ENCODE peak calls at places on chromosomes 4 and X, in six cellular contexts. M is SK-N-SH, V is IMR-90, Q is GM12878, L is K562, U is HepG2. R is an unnamed sample.

GRCh38 chr4:7425591-7426468 is 8.9 kb downstream of the PSAPL1 start:
- DNase-seq in M (peak), V (no peak), Q (no peak), L (no peak), U (no peak), R (no peak)

GRCh38 chr4:137755033-137755471 is 222.8 kb upstream of the PCDH18 start:
- DNase-seq in M (no peak), V (peak), Q (no peak), L (no peak), U (no peak), R (no peak)

GRCh38 chr4:108094923-108095482 is 73.7 kb downstream of the LEF1 start:
- DNase-seq in M (no peak), V (no peak), Q (no peak), L (peak), U (no peak), R (no peak)

GRCh38 chrX:107146670-107147069 is 28.0 kb upstream of the RBM41 start:
- DNase-seq in M (no peak), V (peak), Q (no peak), L (no peak), U (no peak), R (peak)

GRCh38 chrX:110428144-110428543 is 69.5 kb downstream of the RTL9 start:
- DNase-seq in M (no peak), V (no peak), Q (no peak), L (no peak), U (no peak), R (no peak)

GRCh38 chr4:18390655-18391369 is 369.3 kb upstream of the LCORL start:
- DNase-seq in M (no peak), V (no peak), Q (no peak), L (no peak), U (no peak), R (no peak)

GRCh38 chr4:173088144-173088543 is 80.5 kb upstream of the GALNT7 start:
- DNase-seq in M (no peak), V (no peak), Q (no peak), L (no peak), U (no peak), R (no peak)

GRCh38 chr4:117874241-117874640 is 160.0 kb upstream of the NDST3 start:
- DNase-seq in M (no peak), V (no peak), Q (no peak), L (no peak), U (no peak), R (no peak)

GRCh38 chr4:183014361-183015084 is 84.5 kb upstream of the WWC2 start:
- DNase-seq in M (no peak), V (no peak), Q (no peak), L (no peak), U (no peak), R (no peak)

GRCh38 chr4:76892001-76892400 is 5.9 kb downstream of the SOWAHB start:
- DNase-seq in M (no peak), V (peak), Q (no peak), L (no peak), U (no peak), R (no peak)

GRCh38 chr4:78370625-78371372 is 180.8 kb upstream of the ANXA3 start:
- DNase-seq in M (no peak), V (no peak), Q (no peak), L (no peak), U (no peak), R (no peak)

GRCh38 chrX:129980043-129980442 is 2.4 kb upstream of the BCORL1 start:
- DNase-seq in M (peak), V (no peak), Q (no peak), L (no peak), U (no peak), R (no peak)

GRCh38 chrX:3449287-3449686 is 102.8 kb upstream of the MXRA5 start:
- DNase-seq in M (no peak), V (no peak), Q (no peak), L (no peak), U (no peak), R (no peak)

GRCh38 chrX:110041980-110042379 is 39.1 kb downstream of the TMEM164 start:
- DNase-seq in M (no peak), V (no peak), Q (no peak), L (no peak), U (no peak), R (no peak)

GRCh38 chr4:177447417-177448004 is 5.3 kb upstream of the AGA start:
- DNase-seq in M (peak), V (no peak), Q (no peak), L (no peak), U (no peak), R (no peak)

GRCh38 chrX:74422576-74423288 is 1.4 kb downstream of the SLC16A2 start:
- DNase-seq in M (peak), V (peak), Q (no peak), L (no peak), U (peak), R (no peak)

GRCh38 chrX:22340022-22340616 is 67.4 kb downstream of the CBLL2 start:
- DNase-seq in M (no peak), V (no peak), Q (no peak), L (no peak), U (no peak), R (no peak)

GRCh38 chrX:31333181-31333831 is 261.5 kb upstream of the FTHL17 start:
- DNase-seq in M (no peak), V (peak), Q (no peak), L (peak), U (no peak), R (no peak)

GRCh38 chrX:19889582-19890342 is 2.4 kb upstream of the SH3KBP1 start:
- DNase-seq in M (no peak), V (peak), Q (peak), L (peak), U (peak), R (peak)
- TF ChIP-seq SMC3 in M (no peak), V (no peak), Q (no peak), L (no peak), U (no peak), R (no peak)

GRCh38 chrX:39725114-39725513 is 372.6 kb downstream of the BCOR start:
- DNase-seq in M (no peak), V (no peak), Q (no peak), L (no peak), U (no peak), R (no peak)

GRCh38 chrX:39728025-39728424 is 369.7 kb downstream of the BCOR start:
- DNase-seq in M (peak), V (peak), Q (no peak), L (no peak), U (no peak), R (no peak)

GRCh38 chrX:39725928-39726619 is 371.7 kb downstream of the BCOR start:
- DNase-seq in M (peak), V (peak), Q (no peak), L (no peak), U (no peak), R (no peak)

GRCh38 chrX:39728852-39729587 is 368.7 kb downstream of the BCOR start:
- DNase-seq in M (no peak), V (no peak), Q (no peak), L (no peak), U (no peak), R (no peak)

GRCh38 chrX:39726810-39727209 is 370.9 kb downstream of the BCOR start:
- DNase-seq in M (peak), V (peak), Q (no peak), L (no peak), U (no peak), R (no peak)
- TF ChIP-seq SMC3 in M (no peak), V (no peak), Q (no peak), L (no peak), U (no peak), R (no peak)

GRCh38 chrX:120366794-120367193 is 4.9 kb downstream of the ATP1B4 start:
- DNase-seq in M (no peak), V (no peak), Q (no peak), L (no peak), U (no peak), R (no peak)

GRCh38 chrX:120367390-120368100 is 5.7 kb downstream of the ATP1B4 start:
- DNase-seq in M (no peak), V (no peak), Q (no peak), L (no peak), U (no peak), R (no peak)

GRCh38 chrX:120361906-120362305 is at the start of gene ATP1B4:
- DNase-seq in M (no peak), V (no peak), Q (no peak), L (no peak), U (no peak), R (no peak)

GRCh38 chrX:120365968-120366367 is 4.1 kb downstream of the ATP1B4 start:
- DNase-seq in M (no peak), V (no peak), Q (no peak), L (no peak), U (no peak), R (no peak)

DNA sequence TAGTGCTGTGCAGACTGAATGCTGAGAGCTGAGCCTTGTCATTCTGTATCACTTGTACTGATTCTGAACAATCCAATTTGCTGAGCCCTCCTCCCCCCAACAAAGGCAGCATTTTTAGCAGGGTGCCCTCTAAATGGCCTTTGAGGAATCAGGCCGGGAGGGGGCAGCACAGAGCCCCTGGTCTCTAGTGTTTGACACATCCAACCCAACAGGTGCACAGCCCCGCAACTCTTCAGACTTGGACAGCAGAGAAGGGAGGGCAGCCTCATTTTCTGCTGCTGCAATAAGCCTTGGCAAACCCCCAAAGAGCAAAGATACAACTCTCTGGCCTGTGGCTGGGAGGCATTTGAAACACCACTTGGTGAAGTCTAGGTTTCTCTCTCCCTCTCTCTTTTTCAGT is 3.4 kb downstream of the ATP1B4 start:
- DNase-seq in M (peak), V (no peak), Q (no peak), L (peak), U (peak), R (no peak)
- TF ChIP-seq SMC3 in M (no peak), V (no peak), Q (peak), L (peak), U (peak), R (peak)

GRCh38 chrX:49040376-49040955 is 2.7 kb downstream of the TFE3 start:
- DNase-seq in M (no peak), V (peak), Q (no peak), L (no peak), U (no peak), R (peak)
- TF ChIP-seq SMC3 in M (no peak), V (no peak), Q (no peak), L (no peak), U (no peak), R (no peak)

GRCh38 chr4:61648264-61648663 is 448.1 kb downstream of the ADGRL3 start:
- DNase-seq in M (no peak), V (no peak), Q (no peak), L (no peak), U (no peak), R (no peak)
- TF ChIP-seq SMC3 in M (no peak), V (no peak), Q (no peak), L (no peak), U (no peak), R (no peak)

GRCh38 chrX:100647095-100647494 is 3.1 kb downstream of the SRPX2 start:
- DNase-seq in M (no peak), V (no peak), Q (no peak), L (no peak), U (no peak), R (no peak)
- TF ChIP-seq SMC3 in M (no peak), V (no peak), Q (no peak), L (no peak), U (no peak), R (no peak)

GRCh38 chrX:17361620-17362019 is 13.4 kb upstream of the NHS start:
- DNase-seq in M (peak), V (no peak), Q (no peak), L (peak), U (peak), R (peak)

GRCh38 chrX:17355976-17356375 is 19.0 kb upstream of the NHS start:
- DNase-seq in M (no peak), V (no peak), Q (no peak), L (no peak), U (no peak), R (no peak)

GRCh38 chrX:17359500-17359899 is 15.5 kb upstream of the NHS start:
- DNase-seq in M (no peak), V (no peak), Q (no peak), L (no peak), U (no peak), R (no peak)
- TF ChIP-seq SMC3 in M (no peak), V (no peak), Q (no peak), L (no peak), U (no peak), R (no peak)

DNA sequence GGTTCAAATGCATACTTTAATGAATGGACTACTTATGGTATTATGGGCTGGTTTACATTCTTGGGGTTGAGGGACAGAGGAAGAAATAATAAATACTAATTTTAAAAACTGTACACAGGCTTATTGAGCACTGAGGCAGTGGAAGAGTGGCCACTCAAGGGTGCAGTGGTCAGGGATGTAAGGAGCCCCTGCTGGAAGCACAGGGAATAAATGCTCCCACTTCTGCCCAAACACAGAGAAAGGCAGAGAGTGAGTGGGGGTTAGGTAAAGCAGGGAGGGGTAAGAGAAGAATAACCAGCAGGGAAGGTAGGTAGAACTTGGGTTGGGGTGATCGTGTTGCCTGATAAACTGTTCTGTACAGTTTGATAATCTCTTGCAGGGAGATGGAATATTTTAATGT is 60.0 kb downstream of the GAB1 start:
- DNase-seq in M (no peak), V (peak), Q (no peak), L (peak), U (no peak), R (no peak)
- TF ChIP-seq SMC3 in M (no peak), V (no peak), Q (no peak), L (no peak), U (no peak), R (no peak)

DNA sequence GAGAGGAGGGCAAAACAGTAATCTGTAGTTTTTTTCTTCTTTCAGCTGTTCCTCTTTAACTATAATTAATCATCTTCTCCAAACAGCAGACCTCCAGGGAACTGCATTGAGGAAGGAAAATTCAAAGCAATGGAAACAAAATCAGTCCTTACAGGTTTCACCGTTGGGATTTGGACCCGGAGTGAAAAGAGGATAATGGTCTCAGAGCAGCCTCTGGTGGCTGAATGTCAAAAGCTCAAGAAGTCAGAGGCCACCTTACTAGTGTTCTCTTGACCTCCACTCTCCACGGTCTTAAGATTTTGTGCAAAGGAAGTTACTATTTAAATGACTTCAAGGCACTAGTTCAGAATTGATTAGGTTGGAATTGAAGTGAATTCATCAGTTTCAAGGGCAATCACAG is 16.0 kb upstream of the MID1 start:
- DNase-seq in M (peak), V (peak), Q (no peak), L (peak), U (no peak), R (peak)
- TF ChIP-seq SMC3 in M (peak), V (peak), Q (no peak), L (peak), U (no peak), R (peak)